ENCODE peak calls at places on chromosomes 2 and 18, in nine cellular contexts. X is activated CD4-positive, alpha-beta T cell treated with anti-CD3 and anti-CD28 coated beads, Interleukin-2, amount 50 U/mL, for 4 hours; P is NCI-H1417; V is HFFc6; S is choroid plexus epithelial cell; U is WTC11; M is OCI-M1; Y is stomach; F is stimulated activated CD8-positive, alpha-beta memory T cell treated with anti-CD3 and anti-CD28 coated beads, Interleukin-15, amount 100 ng/mL, for 1 hour. D is an unnamed sample.

GRCh38 chr2:232913903-232914302 is 43.8 kb downstream of the SNORC start:
- DNase-seq in X (no peak), P (no peak), V (no peak), S (no peak), U (no peak), M (no peak), Y (no peak), F (no peak), D (no peak)

GRCh38 chr2:138468617-138469016 is 33.0 kb upstream of the SPOPL start:
- DNase-seq in X (no peak), P (no peak), V (no peak), S (no peak), U (no peak), M (no peak), Y (no peak), F (no peak), D (no peak)

GRCh38 chr2:84940088-84940470 is 30.9 kb upstream of the KCMF1 start:
- DNase-seq in X (no peak), P (no peak), V (no peak), S (no peak), U (no peak), M (no peak), Y (no peak), F (no peak), D (no peak)

GRCh38 chr2:98088261-98088660 is 1.3 kb downstream of the VWA3B start:
- DNase-seq in X (no peak), P (no peak), V (no peak), S (no peak), U (no peak), M (no peak), Y (no peak), F (no peak), D (no peak)

GRCh38 chr2:152037711-152038110 is 61.1 kb downstream of the CACNB4 start:
- DNase-seq in X (no peak), P (no peak), V (no peak), S (no peak), U (no peak), M (no peak), Y (no peak), F (no peak), D (no peak)

GRCh38 chr2:205730701-205731271 is 48.5 kb downstream of the NRP2 start:
- DNase-seq in X (no peak), P (no peak), V (no peak), S (peak), U (no peak), M (no peak), Y (no peak), F (no peak), D (no peak)

GRCh38 chr2:130391058-130391871 is 35.4 kb downstream of the PTPN18 start:
- DNase-seq in X (peak), P (peak), V (peak), S (peak), U (peak), M (peak), Y (peak), F (no peak), D (peak)

GRCh38 chr18:50090370-50091312 is 104.3 kb downstream of the MYO5B start:
- DNase-seq in X (no peak), P (no peak), V (no peak), S (no peak), U (no peak), M (no peak), Y (no peak), F (no peak), D (no peak)

GRCh38 chr2:72995420-72996151 is 75.9 kb downstream of the SFXN5 start:
- DNase-seq in X (no peak), P (no peak), V (no peak), S (no peak), U (no peak), M (no peak), Y (peak), F (no peak), D (no peak)

GRCh38 chr2:143525006-143525405 is 395.8 kb downstream of the ARHGAP15 start:
- DNase-seq in X (no peak), P (no peak), V (peak), S (peak), U (no peak), M (no peak), Y (no peak), F (no peak), D (no peak)

D was measured in dermis blood vessel endothelial cell.